ENCODE peak calls at places on chromosomes 3 and 15, in eight cellular contexts. One of them, this sample, is unnamed.

GRCh38 chr15:85411992-85412538 is 31.7 kb downstream of the AKAP13 start:
- DNase-seq in mammary epithelial cell: peak; percentile 74
- DNase-seq in CD14-positive monocyte: no peak
- DNase-seq in neural progenitor cell: no peak
- DNase-seq in fibroblast of the aortic adventitia: peak; percentile 42
- DNase-seq in RWPE1: no peak
- DNase-seq in Calu3: no peak
- DNase-seq in GM13976: no peak
- DNase-seq in this sample: no peak

GRCh38 chr15:99438691-99439523 is 126.9 kb upstream of the MEF2A start:
- DNase-seq in fibroblast of the aortic adventitia: no peak
- DNase-seq in neural progenitor cell: peak; percentile 51
- DNase-seq in mammary epithelial cell: no peak
- DNase-seq in GM13976: peak; percentile 16
- DNase-seq in Calu3: no peak
- DNase-seq in RWPE1: no peak
- DNase-seq in CD14-positive monocyte: no peak
- DNase-seq in this sample: no peak

GRCh38 chr15:39624806-39625205 is 43.9 kb downstream of the THBS1 start:
- DNase-seq in neural progenitor cell: no peak
- DNase-seq in CD14-positive monocyte: no peak
- DNase-seq in mammary epithelial cell: peak; percentile 86
- DNase-seq in GM13976: peak; percentile 43
- DNase-seq in Calu3: peak; percentile 16
- DNase-seq in RWPE1: peak; percentile 59
- DNase-seq in fibroblast of the aortic adventitia: peak; percentile 89
- DNase-seq in this sample: no peak

GRCh38 chr3:27568393-27568792 is 84.2 kb upstream of the SLC4A7 start:
- DNase-seq in Calu3: no peak
- DNase-seq in CD14-positive monocyte: no peak
- DNase-seq in mammary epithelial cell: peak; percentile 80
- DNase-seq in fibroblast of the aortic adventitia: peak; percentile 80
- DNase-seq in neural progenitor cell: no peak
- DNase-seq in GM13976: no peak
- DNase-seq in RWPE1: peak; percentile 55
- DNase-seq in this sample: no peak

GRCh38 chr15:89654847-89655805 is at the start of gene KIF7:
- DNase-seq in fibroblast of the aortic adventitia: peak; percentile 30
- DNase-seq in CD14-positive monocyte: no peak
- DNase-seq in GM13976: peak; percentile 85
- DNase-seq in neural progenitor cell: peak; percentile 91
- DNase-seq in mammary epithelial cell: peak; percentile 19
- DNase-seq in Calu3: peak; percentile 36
- DNase-seq in RWPE1: peak; percentile 54
- DNase-seq in this sample: peak; percentile 85

GRCh38 chr3:176403531-176403930 is 793.8 kb downstream of the TBL1XR1 start:
- DNase-seq in neural progenitor cell: no peak
- DNase-seq in GM13976: no peak
- DNase-seq in Calu3: no peak
- DNase-seq in fibroblast of the aortic adventitia: no peak
- DNase-seq in RWPE1: no peak
- DNase-seq in mammary epithelial cell: no peak
- DNase-seq in CD14-positive monocyte: no peak
- DNase-seq in this sample: no peak

GRCh38 chr3:179653777-179654117 is 907 bp downstream of the USP13 start:
- DNase-seq in fibroblast of the aortic adventitia: no peak
- DNase-seq in mammary epithelial cell: no peak
- DNase-seq in RWPE1: no peak
- DNase-seq in CD14-positive monocyte: no peak
- DNase-seq in GM13976: no peak
- DNase-seq in neural progenitor cell: no peak
- DNase-seq in Calu3: no peak
- DNase-seq in this sample: no peak

GRCh38 chr15:64690578-64691296 is 84.7 kb downstream of the RBPMS2 start:
- DNase-seq in Calu3: no peak
- DNase-seq in neural progenitor cell: no peak
- DNase-seq in CD14-positive monocyte: no peak
- DNase-seq in RWPE1: no peak
- DNase-seq in GM13976: no peak
- DNase-seq in fibroblast of the aortic adventitia: peak; percentile 54
- DNase-seq in mammary epithelial cell: no peak
- DNase-seq in this sample: no peak

GRCh38 chr15:38941399-38941953 is 376.9 kb upstream of the RASGRP1 start:
- DNase-seq in GM13976: no peak
- DNase-seq in CD14-positive monocyte: no peak
- DNase-seq in neural progenitor cell: peak; percentile 29
- DNase-seq in RWPE1: no peak
- DNase-seq in fibroblast of the aortic adventitia: no peak
- DNase-seq in Calu3: no peak
- DNase-seq in mammary epithelial cell: peak; percentile 31
- DNase-seq in this sample: no peak

GRCh38 chr3:48402907-48403306 is 27.0 kb downstream of the PLXNB1 start:
- DNase-seq in neural progenitor cell: no peak
- DNase-seq in Calu3: no peak
- DNase-seq in fibroblast of the aortic adventitia: no peak
- DNase-seq in RWPE1: no peak
- DNase-seq in GM13976: no peak
- DNase-seq in mammary epithelial cell: no peak
- DNase-seq in CD14-positive monocyte: no peak
- DNase-seq in this sample: no peak

GRCh38 chr3:128271536-128272332 is 118.5 kb downstream of the EEFSEC start:
- DNase-seq in GM13976: no peak
- DNase-seq in fibroblast of the aortic adventitia: no peak
- DNase-seq in mammary epithelial cell: no peak
- DNase-seq in CD14-positive monocyte: no peak
- DNase-seq in RWPE1: no peak
- DNase-seq in neural progenitor cell: no peak
- DNase-seq in Calu3: no peak
- DNase-seq in this sample: no peak

GRCh38 chr15:68312701-68313204 is 35.2 kb downstream of the FEM1B start:
- DNase-seq in Calu3: no peak
- DNase-seq in mammary epithelial cell: peak; percentile 77
- DNase-seq in GM13976: no peak
- DNase-seq in RWPE1: peak; percentile 33
- DNase-seq in neural progenitor cell: no peak
- DNase-seq in CD14-positive monocyte: no peak
- DNase-seq in fibroblast of the aortic adventitia: no peak
- DNase-seq in this sample: no peak
- TF ChIP-seq CTCF in Calu3: no peak
- TF ChIP-seq CTCF in mammary epithelial cell: no peak
- TF ChIP-seq CTCF in GM13976: no peak
- TF ChIP-seq CTCF in RWPE1: no peak
- TF ChIP-seq CTCF in neural progenitor cell: no peak
- TF ChIP-seq CTCF in CD14-positive monocyte: no peak
- TF ChIP-seq CTCF in fibroblast of the aortic adventitia: no peak
- TF ChIP-seq CTCF in this sample: no peak

GRCh38 chr3:194275231-194275671 is 75.9 kb downstream of the CPN2 start:
- DNase-seq in neural progenitor cell: no peak
- DNase-seq in fibroblast of the aortic adventitia: peak; percentile 23
- DNase-seq in CD14-positive monocyte: no peak
- DNase-seq in GM13976: peak; percentile 32
- DNase-seq in Calu3: no peak
- DNase-seq in mammary epithelial cell: no peak
- DNase-seq in RWPE1: no peak
- DNase-seq in this sample: no peak

GRCh38 chr3:194272861-194273266 is 78.3 kb downstream of the CPN2 start:
- DNase-seq in RWPE1: no peak
- DNase-seq in GM13976: no peak
- DNase-seq in CD14-positive monocyte: no peak
- DNase-seq in Calu3: no peak
- DNase-seq in neural progenitor cell: no peak
- DNase-seq in fibroblast of the aortic adventitia: no peak
- DNase-seq in mammary epithelial cell: no peak
- DNase-seq in this sample: no peak

GRCh38 chr3:194273396-194274310 is 77.5 kb downstream of the CPN2 start:
- DNase-seq in Calu3: no peak
- DNase-seq in RWPE1: no peak
- DNase-seq in CD14-positive monocyte: no peak
- DNase-seq in GM13976: no peak
- DNase-seq in neural progenitor cell: no peak
- DNase-seq in fibroblast of the aortic adventitia: no peak
- DNase-seq in mammary epithelial cell: no peak
- DNase-seq in this sample: no peak

GRCh38 chr3:194275721-194276120 is 75.4 kb downstream of the CPN2 start:
- DNase-seq in GM13976: peak; percentile 32
- DNase-seq in mammary epithelial cell: no peak
- DNase-seq in neural progenitor cell: no peak
- DNase-seq in RWPE1: no peak
- DNase-seq in CD14-positive monocyte: no peak
- DNase-seq in fibroblast of the aortic adventitia: no peak
- DNase-seq in Calu3: no peak
- DNase-seq in this sample: no peak

DNA sequence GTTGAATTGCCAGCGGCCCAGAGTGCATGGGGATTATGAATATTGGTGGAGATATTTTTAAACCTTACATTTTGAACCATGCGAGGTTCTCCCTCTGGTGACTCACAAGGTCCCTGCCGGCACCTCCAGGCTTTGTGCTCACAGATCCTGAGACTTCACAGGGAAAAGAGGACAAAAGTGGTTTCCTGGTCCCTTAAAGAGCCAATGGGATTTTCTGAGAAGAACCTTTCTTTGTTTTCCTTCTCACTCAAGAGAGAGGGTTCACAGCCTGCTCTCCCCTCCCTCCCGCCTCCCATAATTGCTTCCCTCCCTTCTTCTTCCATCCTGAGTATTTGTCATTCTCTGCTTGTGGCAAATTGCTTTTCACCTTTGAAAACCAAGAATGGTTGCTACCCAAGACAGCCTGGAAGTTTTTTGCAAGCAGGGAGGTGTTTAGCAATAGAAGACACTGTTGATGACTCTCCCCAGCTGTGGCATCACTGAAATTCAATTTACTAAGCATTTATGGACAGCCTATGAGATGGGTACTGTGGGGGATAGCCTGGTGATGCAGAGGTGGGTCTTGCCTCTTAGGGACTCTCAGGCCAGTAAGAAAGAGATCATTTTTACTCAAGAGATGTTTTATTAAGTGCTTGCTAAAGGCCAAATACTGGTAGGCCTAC is 76.6 kb downstream of the CPN2 start:
- DNase-seq in GM13976: no peak
- DNase-seq in mammary epithelial cell: no peak
- DNase-seq in Calu3: no peak
- DNase-seq in neural progenitor cell: peak; percentile 59
- DNase-seq in fibroblast of the aortic adventitia: no peak
- DNase-seq in CD14-positive monocyte: no peak
- DNase-seq in RWPE1: no peak
- DNase-seq in this sample: no peak
- TF ChIP-seq CTCF in GM13976: no peak
- TF ChIP-seq CTCF in mammary epithelial cell: no peak
- TF ChIP-seq CTCF in Calu3: no peak
- TF ChIP-seq CTCF in neural progenitor cell: no peak
- TF ChIP-seq CTCF in fibroblast of the aortic adventitia: no peak
- TF ChIP-seq CTCF in CD14-positive monocyte: no peak
- TF ChIP-seq CTCF in RWPE1: no peak
- TF ChIP-seq CTCF in this sample: no peak

DNA sequence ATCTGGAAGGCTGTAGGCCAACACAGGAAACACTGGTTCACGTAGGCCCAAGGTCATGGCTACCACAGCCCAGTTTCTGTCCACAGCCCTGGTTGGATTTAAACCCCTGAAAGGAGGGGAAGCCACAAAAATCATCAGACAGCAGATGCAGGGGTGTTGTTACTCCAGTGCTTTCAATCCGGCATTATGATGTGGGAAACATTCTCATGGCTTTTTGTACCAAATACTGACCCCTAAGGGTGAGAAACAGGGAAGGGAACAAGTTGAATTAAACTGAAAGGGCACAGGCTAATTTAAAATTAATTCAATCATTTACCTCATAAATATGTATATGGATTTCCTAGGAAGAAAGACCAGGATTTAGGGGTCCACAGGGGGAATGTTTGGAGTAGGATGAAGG is 375.6 kb downstream of the CTNNB1 start:
- DNase-seq in RWPE1: no peak
- DNase-seq in neural progenitor cell: peak; percentile 23
- DNase-seq in CD14-positive monocyte: no peak
- DNase-seq in Calu3: no peak
- DNase-seq in mammary epithelial cell: no peak
- DNase-seq in fibroblast of the aortic adventitia: no peak
- DNase-seq in GM13976: no peak
- DNase-seq in this sample: no peak
- TF ChIP-seq CTCF in RWPE1: no peak
- TF ChIP-seq CTCF in neural progenitor cell: peak; percentile 44
- TF ChIP-seq CTCF in CD14-positive monocyte: no peak
- TF ChIP-seq CTCF in Calu3: no peak
- TF ChIP-seq CTCF in mammary epithelial cell: peak; percentile 38
- TF ChIP-seq CTCF in fibroblast of the aortic adventitia: no peak
- TF ChIP-seq CTCF in GM13976: no peak
- TF ChIP-seq CTCF in this sample: no peak

GRCh38 chr3:13895155-13896105 is 15.6 kb upstream of the WNT7A start:
- DNase-seq in CD14-positive monocyte: peak; percentile 83
- DNase-seq in neural progenitor cell: peak; percentile 97
- DNase-seq in Calu3: peak; percentile 95
- DNase-seq in RWPE1: peak; percentile 92
- DNase-seq in fibroblast of the aortic adventitia: peak; percentile 79
- DNase-seq in GM13976: peak; percentile 92
- DNase-seq in mammary epithelial cell: peak; percentile 93
- DNase-seq in this sample: peak; percentile 93

GRCh38 chr3:13892304-13892703 is 12.4 kb upstream of the WNT7A start:
- DNase-seq in RWPE1: no peak
- DNase-seq in GM13976: no peak
- DNase-seq in fibroblast of the aortic adventitia: no peak
- DNase-seq in neural progenitor cell: no peak
- DNase-seq in mammary epithelial cell: no peak
- DNase-seq in Calu3: no peak
- DNase-seq in CD14-positive monocyte: no peak
- DNase-seq in this sample: peak; percentile 1

GRCh38 chr3:13894096-13894811 is 14.4 kb upstream of the WNT7A start:
- DNase-seq in RWPE1: no peak
- DNase-seq in fibroblast of the aortic adventitia: no peak
- DNase-seq in CD14-positive monocyte: no peak
- DNase-seq in Calu3: no peak
- DNase-seq in GM13976: no peak
- DNase-seq in neural progenitor cell: peak; percentile 41
- DNase-seq in mammary epithelial cell: no peak
- DNase-seq in this sample: peak; percentile 4

GRCh38 chr3:13894812-13895154 is 14.9 kb upstream of the WNT7A start:
- DNase-seq in fibroblast of the aortic adventitia: no peak
- DNase-seq in neural progenitor cell: no peak
- DNase-seq in mammary epithelial cell: no peak
- DNase-seq in GM13976: no peak
- DNase-seq in CD14-positive monocyte: no peak
- DNase-seq in RWPE1: no peak
- DNase-seq in Calu3: no peak
- DNase-seq in this sample: no peak

DNA sequence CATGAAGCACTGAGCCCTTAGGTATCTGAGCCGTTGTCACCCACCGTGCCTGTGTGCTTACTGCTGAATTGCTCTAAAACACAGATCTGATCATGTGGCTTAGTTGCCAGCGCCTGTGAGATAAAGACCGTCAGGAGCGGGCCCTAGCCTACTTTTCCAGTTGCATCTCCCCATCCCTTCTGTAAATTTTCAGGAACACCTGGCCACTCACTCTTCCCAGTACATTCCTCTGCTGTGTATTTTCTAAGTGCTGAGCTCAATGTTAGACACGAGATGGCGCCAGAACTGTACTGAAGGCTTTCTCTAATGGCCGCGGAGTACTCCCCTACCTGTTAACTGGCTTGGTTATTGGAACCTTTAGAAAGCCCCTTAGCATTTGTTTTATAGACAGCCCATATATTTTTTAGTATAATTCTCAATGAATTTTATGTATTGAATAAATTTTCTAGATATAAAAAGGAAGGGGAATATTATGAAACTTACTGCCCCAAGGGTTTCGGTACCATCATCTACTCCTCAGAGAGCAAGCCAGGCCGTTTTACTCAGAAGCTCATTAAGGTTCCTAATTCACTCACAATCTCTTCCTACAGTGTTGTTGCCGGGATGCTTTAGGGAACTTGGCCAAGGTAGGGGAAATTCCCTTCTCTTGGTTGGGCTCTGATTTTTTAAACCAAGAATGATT is 16.7 kb upstream of the WNT7A start:
- DNase-seq in RWPE1: peak; percentile 59
- DNase-seq in fibroblast of the aortic adventitia: peak; percentile 74
- DNase-seq in CD14-positive monocyte: no peak
- DNase-seq in GM13976: peak; percentile 63
- DNase-seq in Calu3: peak; percentile 74
- DNase-seq in neural progenitor cell: peak; percentile 88
- DNase-seq in mammary epithelial cell: peak; percentile 72
- DNase-seq in this sample: peak; percentile 65
- TF ChIP-seq CTCF in RWPE1: peak; percentile 84
- TF ChIP-seq CTCF in fibroblast of the aortic adventitia: peak; percentile 77
- TF ChIP-seq CTCF in CD14-positive monocyte: peak; percentile 63
- TF ChIP-seq CTCF in GM13976: peak; percentile 61
- TF ChIP-seq CTCF in Calu3: peak; percentile 54
- TF ChIP-seq CTCF in neural progenitor cell: peak; percentile 89
- TF ChIP-seq CTCF in mammary epithelial cell: peak; percentile 92
- TF ChIP-seq CTCF in this sample: peak; percentile 72

This sample was measured in GM13977.